ENCODE peak calls at places on chromosome 11, in four cellular contexts. One of them, this sample, is unnamed.

GRCh38 chr11:624705-625635 is at the start of gene CDHR5:
- DNase-seq in T-helper 2 cell treated with Interferon-gamma antibody and Interleukin-4, amounts not matched to agents 5 μg/mL and 100 μg/mL, for 36 hours: no peak
- DNase-seq in stomach: no peak
- DNase-seq in BJ: no peak
- DNase-seq in this sample: peak

GRCh38 chr11:45655347-45655756 is 10.1 kb downstream of the CHST1 start:
- DNase-seq in stomach: peak
- DNase-seq in BJ: no peak
- DNase-seq in T-helper 2 cell treated with Interferon-gamma antibody and Interleukin-4, amounts not matched to agents 5 μg/mL and 100 μg/mL, for 36 hours: peak
- DNase-seq in this sample: peak

GRCh38 chr11:29996016-29996415 is 20.8 kb downstream of the KCNA4 start:
- DNase-seq in T-helper 2 cell treated with Interferon-gamma antibody and Interleukin-4, amounts not matched to agents 5 μg/mL and 100 μg/mL, for 36 hours: no peak
- DNase-seq in BJ: no peak
- DNase-seq in stomach: no peak
- DNase-seq in this sample: no peak

GRCh38 chr11:123757976-123758375 is 3.7 kb upstream of the OR6X1 start:
- DNase-seq in T-helper 2 cell treated with Interferon-gamma antibody and Interleukin-4, amounts not matched to agents 5 μg/mL and 100 μg/mL, for 36 hours: no peak
- DNase-seq in BJ: no peak
- DNase-seq in stomach: no peak
- DNase-seq in this sample: no peak

GRCh38 chr11:106391771-106392412 is 314.4 kb downstream of the AASDHPPT start:
- DNase-seq in T-helper 2 cell treated with Interferon-gamma antibody and Interleukin-4, amounts not matched to agents 5 μg/mL and 100 μg/mL, for 36 hours: no peak
- DNase-seq in BJ: peak
- DNase-seq in stomach: no peak
- DNase-seq in this sample: no peak

GRCh38 chr11:66547662-66548009 is 933 bp downstream of the ACTN3 start:
- DNase-seq in T-helper 2 cell treated with Interferon-gamma antibody and Interleukin-4, amounts not matched to agents 5 μg/mL and 100 μg/mL, for 36 hours: no peak
- DNase-seq in stomach: no peak
- DNase-seq in BJ: no peak
- DNase-seq in this sample: no peak

GRCh38 chr11:57679396-57679795 is 11.5 kb downstream of the ZDHHC5 start:
- DNase-seq in T-helper 2 cell treated with Interferon-gamma antibody and Interleukin-4, amounts not matched to agents 5 μg/mL and 100 μg/mL, for 36 hours: no peak
- DNase-seq in BJ: no peak
- DNase-seq in stomach: no peak
- DNase-seq in this sample: no peak

GRCh38 chr11:2416765-2417164 is 16.2 kb downstream of the TSSC4 start:
- DNase-seq in stomach: no peak
- DNase-seq in BJ: no peak
- DNase-seq in T-helper 2 cell treated with Interferon-gamma antibody and Interleukin-4, amounts not matched to agents 5 μg/mL and 100 μg/mL, for 36 hours: no peak
- DNase-seq in this sample: no peak

This sample was measured in transverse colon.